ENCODE peak calls at places on chromosome X, in six cellular contexts. P is fibroblast of the aortic adventitia, F is GM23338, Y is astrocyte of the cerebellum, R is fibroblast of pulmonary artery, K is BJ. M is an unnamed sample.

GRCh38 chrX:136473663-136474062 is 14.1 kb upstream of the BRS3 start:
- DNase-seq in P (no peak), F (no peak), Y (no peak), R (no peak), K (no peak), M (no peak)

GRCh38 chrX:88863726-88864125 is 116.7 kb downstream of the CPXCR1 start:
- DNase-seq in P (no peak), F (no peak), Y (no peak), R (no peak), K (no peak), M (no peak)

GRCh38 chrX:136892412-136892811 is 11.9 kb upstream of the RBMX start:
- DNase-seq in P (no peak), F (no peak), Y (no peak), R (no peak), K (no peak), M (no peak)

GRCh38 chrX:46713672-46714487 is 45.0 kb downstream of the SLC9A7 start:
- DNase-seq in P (peak; percentile 54), F (no peak), Y (no peak), R (no peak), K (peak; percentile 9), M (no peak)

GRCh38 chrX:107675823-107676555 is 47.7 kb downstream of the PRPS1 start:
- DNase-seq in P (peak; percentile 57), F (no peak), Y (no peak), R (peak; percentile 78), K (no peak), M (peak; percentile 79)

GRCh38 chrX:140697618-140698017 is 11.9 kb upstream of the LINC00632 start:
- DNase-seq in P (no peak), F (peak; percentile 6), Y (no peak), R (no peak), K (no peak), M (no peak)

GRCh38 chrX:70219938-70220764 is 14.3 kb upstream of the AWAT1 start:
- DNase-seq in P (peak; percentile 85), F (no peak), Y (no peak), R (peak; percentile 18), K (no peak), M (peak; percentile 23)

GRCh38 chrX:13864264-13864663 is 47.4 kb upstream of the GPM6B start:
- DNase-seq in P (peak; percentile 54), F (no peak), Y (no peak), R (peak; percentile 29), K (no peak), M (peak; percentile 62)

GRCh38 chrX:13900351-13900750 is 83.5 kb upstream of the GPM6B start:
- DNase-seq in P (no peak), F (no peak), Y (no peak), R (no peak), K (no peak), M (no peak)

GRCh38 chrX:94524867-94525266 is 850.9 kb downstream of the FAM133A start:
- DNase-seq in P (no peak), F (peak; percentile 22), Y (no peak), R (no peak), K (no peak), M (no peak)

GRCh38 chrX:153639177-153640044 is 7.6 kb upstream of the DUSP9 start:
- DNase-seq in P (no peak), F (no peak), Y (no peak), R (no peak), K (no peak), M (no peak)

GRCh38 chrX:65871671-65872311 is 168.1 kb downstream of the VSIG4 start:
- DNase-seq in P (peak; percentile 34), F (peak; percentile 61), Y (no peak), R (peak; percentile 51), K (no peak), M (peak; percentile 1)

GRCh38 chrX:103919336-103919682 is 43.1 kb upstream of the TMSB15B start:
- DNase-seq in P (peak; percentile 54), F (no peak), Y (no peak), R (peak; percentile 43), K (no peak), M (peak; percentile 59)

GRCh38 chrX:48897157-48897620 is 379 bp downstream of the TIMM17B start:
- DNase-seq in P (peak; percentile 59), F (peak; percentile 93), Y (no peak), R (peak; percentile 73), K (no peak), M (peak; percentile 79)

DNA sequence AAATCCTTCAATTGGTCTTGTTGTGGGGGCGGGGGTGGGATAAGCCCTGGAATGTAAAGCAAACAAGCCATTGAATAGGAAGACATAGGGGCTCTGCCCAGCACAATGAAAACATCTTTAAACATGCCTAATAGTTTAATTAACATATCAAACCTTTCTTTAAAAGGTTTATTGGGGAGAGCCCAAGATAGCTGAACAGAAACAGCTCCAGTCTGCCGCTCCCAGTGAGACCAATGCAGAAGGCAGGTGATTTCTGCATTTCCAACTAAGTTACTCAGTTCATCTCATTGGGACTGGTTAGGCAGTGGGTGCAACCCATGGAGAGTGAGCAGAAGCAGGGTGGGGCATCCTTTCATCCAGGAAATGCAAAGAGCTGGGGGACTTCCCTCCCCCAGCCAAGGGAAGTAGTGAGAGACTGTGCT is 327.2 kb upstream of the CNKSR2 start:
- DNase-seq in P (no peak), F (peak; percentile 46), Y (no peak), R (no peak), K (no peak), M (no peak)
- H3K4me3 ChIP-seq in P (no peak overlapping the region), F (peak overlapping the region; percentile 42), Y (no peak overlapping the region), R (no peak overlapping the region), K (no peak overlapping the region), M (no peak overlapping the region)

GRCh38 chrX:131703646-131704045 is 159.8 kb downstream of the OR13H1 start:
- DNase-seq in P (no peak), F (no peak), Y (no peak), R (no peak), K (no peak), M (no peak)

GRCh38 chrX:131709553-131709952 is 165.7 kb downstream of the OR13H1 start:
- DNase-seq in P (no peak), F (no peak), Y (no peak), R (no peak), K (no peak), M (no peak)

GRCh38 chrX:131704136-131704695 is 160.3 kb downstream of the OR13H1 start:
- DNase-seq in P (peak; percentile 96), F (peak; percentile 6), Y (peak; percentile 83), R (no peak), K (no peak), M (no peak)
- TF ChIP-seq CTCF in P (peak; percentile 49), F (peak; percentile 2), Y (peak; percentile 31), R (no peak), K (no peak), M (no peak)

GRCh38 chrX:8731579-8732395 is at the start of gene ANOS1:
- DNase-seq in P (no peak), F (peak; percentile 76), Y (peak; percentile 19), R (peak; percentile 19), K (no peak), M (no peak)

GRCh38 chrX:8728932-8729331 is 3.0 kb downstream of the ANOS1 start:
- DNase-seq in P (no peak), F (no peak), Y (no peak), R (no peak), K (no peak), M (no peak)

GRCh38 chrX:8726031-8726652 is 5.8 kb downstream of the ANOS1 start:
- DNase-seq in P (no peak), F (peak; percentile 35), Y (no peak), R (no peak), K (no peak), M (no peak)

GRCh38 chrX:8730812-8731578 is 942 bp downstream of the ANOS1 start:
- DNase-seq in P (no peak), F (peak; percentile 25), Y (no peak), R (no peak), K (no peak), M (no peak)
- H3K4me3 ChIP-seq in P (no peak overlapping the region), F (peak overlapping the region; percentile 76), Y (peak overlapping the region; percentile 56), R (peak overlapping the region; percentile 31), K (peak overlapping the region; percentile 25), M (no peak overlapping the region)

DNA sequence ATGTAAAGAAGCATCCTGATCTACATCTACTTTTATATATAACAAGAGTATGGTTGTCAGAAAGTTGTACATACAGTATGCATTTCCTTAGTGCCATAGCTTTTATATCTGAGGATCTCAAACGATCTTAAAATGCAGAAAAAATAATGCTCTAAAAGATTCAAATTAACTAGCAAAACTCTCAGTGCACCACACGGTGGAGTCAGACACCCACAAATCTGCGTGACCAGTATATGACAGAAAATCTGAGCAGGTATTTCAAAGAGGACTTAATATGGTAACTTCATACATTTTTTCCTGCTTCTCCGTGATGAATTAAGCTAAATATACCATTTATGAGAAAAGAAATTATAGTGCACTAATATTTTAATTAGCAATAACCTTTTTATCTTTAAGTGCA is 803.0 kb downstream of the DMD start:
- DNase-seq in P (no peak), F (peak; percentile 24), Y (no peak), R (peak; percentile 2), K (no peak), M (no peak)
- TF ChIP-seq CTCF in P (no peak), F (peak; percentile 54), Y (no peak), R (no peak), K (no peak), M (peak; percentile 1)